ENCODE peak calls at places on chromosomes 1 and 21, in four cellular contexts. M, G, J and U are unnamed samples.

GRCh38 chr1:71660417-71660816 is 579.6 kb upstream of the ZRANB2 start:
- DNase-seq in M (no peak), G (no peak), J (no peak), U (no peak)

GRCh38 chr1:56235909-56236510 is 343.4 kb downstream of the PLPP3 start:
- DNase-seq in M (no peak), G (no peak), J (no peak), U (no peak)

GRCh38 chr1:13699510-13699909 is 478 bp upstream of the PRDM2 start:
- DNase-seq in M (no peak), G (no peak), J (peak), U (no peak)

GRCh38 chr1:215569987-215570824 is 3.1 kb downstream of the KCTD3 start:
- DNase-seq in M (no peak), G (no peak), J (no peak), U (no peak)

GRCh38 chr1:42926870-42927242 is 31.8 kb downstream of the SLC2A1 start:
- DNase-seq in M (no peak), G (no peak), J (no peak), U (no peak)

GRCh38 chr1:174039069-174039468 is 16.9 kb upstream of the RC3H1 start:
- DNase-seq in M (no peak), G (no peak), J (no peak), U (no peak)

GRCh38 chr1:205916541-205916940 is 26.7 kb downstream of the SLC26A9 start:
- DNase-seq in M (no peak), G (no peak), J (peak), U (no peak)

GRCh38 chr1:2016123-2016522 is 3.0 kb upstream of the GABRD start:
- DNase-seq in M (no peak), G (no peak), J (no peak), U (no peak)

GRCh38 chr1:233627376-233627775 is 13.5 kb downstream of the KCNK1 start:
- DNase-seq in M (no peak), G (no peak), J (no peak), U (no peak)

GRCh38 chr1:82398357-82398756 is 597.6 kb downstream of the ADGRL2 start:
- DNase-seq in M (no peak), G (no peak), J (no peak), U (no peak)

GRCh38 chr21:44709426-44710293 is 1.7 kb downstream of the TSPEAR start:
- DNase-seq in M (no peak), G (no peak), J (peak), U (no peak)

GRCh38 chr21:46054447-46054846 is 43.5 kb upstream of the COL6A2 start:
- DNase-seq in M (no peak), G (no peak), J (peak), U (no peak)

GRCh38 chr1:38475624-38476005 is 384.0 kb downstream of the RRAGC start:
- DNase-seq in M (no peak), G (no peak), J (no peak), U (no peak)

GRCh38 chr21:36429672-36430546 is 44.7 kb downstream of the CHAF1B start:
- DNase-seq in M (peak), G (peak), J (no peak), U (no peak)

GRCh38 chr21:25639167-25639921 is at the start of gene JAM2:
- DNase-seq in M (no peak), G (no peak), J (peak), U (peak)

GRCh38 chr21:41640756-41641509 is 125.9 kb downstream of the RIPK4 start:
- DNase-seq in M (no peak), G (no peak), J (no peak), U (no peak)

GRCh38 chr1:211739671-211740411 is 64.4 kb upstream of the NEK2 start:
- DNase-seq in M (no peak), G (no peak), J (no peak), U (no peak)

GRCh38 chr1:199724049-199724448 is 303.5 kb upstream of the NR5A2 start:
- DNase-seq in M (no peak), G (no peak), J (no peak), U (no peak)

DNA sequence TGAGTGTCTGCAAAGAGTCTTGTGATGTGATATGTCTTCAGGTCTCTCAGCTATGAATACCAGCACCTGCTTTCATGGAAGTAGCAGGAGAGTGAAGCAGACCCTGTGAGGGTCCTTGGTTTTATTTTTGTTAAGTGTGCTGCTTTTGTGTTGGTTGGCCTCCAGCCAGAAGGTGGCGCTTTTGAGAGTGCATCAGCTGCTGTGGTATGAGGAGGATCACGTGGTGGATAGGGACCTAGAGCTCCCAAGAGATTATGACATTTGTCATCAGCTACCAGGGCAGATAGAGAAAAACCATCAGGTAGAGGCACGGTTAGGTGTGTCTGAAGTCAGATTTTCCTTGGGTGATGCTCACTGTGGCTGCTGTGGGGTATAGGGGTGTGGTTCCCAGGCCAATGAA is 1232.1 kb downstream of the MRPL39 start:
- DNase-seq in M (no peak), G (no peak), J (peak), U (no peak)
- TF ChIP-seq JUND in M (no peak), G (no peak), J (no peak), U (no peak)

DNA sequence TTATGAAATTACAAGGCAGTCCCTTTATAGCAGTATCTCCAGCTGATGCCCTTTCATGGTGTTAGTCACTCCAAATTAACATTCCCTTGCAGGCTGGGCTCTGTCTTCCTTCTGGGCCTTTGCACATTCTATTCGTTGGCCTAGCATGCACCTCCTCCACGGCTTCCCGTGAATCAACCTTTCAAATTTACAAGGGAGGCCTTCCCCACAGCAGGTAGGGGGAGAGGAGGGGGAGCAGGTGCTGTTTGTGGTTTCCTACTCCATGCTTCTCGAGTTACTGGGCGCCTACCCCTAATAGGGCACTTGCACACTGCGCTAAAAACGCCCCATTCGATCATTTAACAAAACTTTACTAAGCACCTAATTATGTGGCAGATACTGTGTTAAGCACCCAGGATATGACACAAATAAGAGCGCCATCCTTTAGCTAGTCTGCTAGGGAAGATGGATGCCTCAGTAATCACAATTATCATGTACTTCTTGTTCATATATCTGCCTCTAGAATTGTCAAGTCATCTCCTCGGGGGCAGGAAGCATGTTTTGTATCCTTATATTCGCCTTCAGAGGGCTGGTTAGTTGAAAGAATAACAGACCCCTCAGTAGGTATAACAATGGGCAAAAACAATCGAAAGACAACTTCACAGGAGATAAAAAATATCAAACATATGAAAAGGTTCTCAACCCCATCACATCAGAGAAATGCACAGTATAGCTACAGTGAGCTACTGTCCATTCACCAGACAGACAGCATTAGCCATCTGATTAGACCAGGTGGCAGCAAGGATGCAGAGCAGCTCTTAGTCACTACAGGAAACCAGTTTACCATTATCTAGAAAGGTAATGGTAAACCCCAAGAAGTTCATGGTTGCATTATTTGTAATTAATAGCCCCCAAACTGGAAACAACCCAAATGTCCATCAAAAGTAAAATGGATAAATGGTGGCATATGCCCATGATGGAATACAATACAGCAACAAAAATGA is 1.7 kb upstream of the ADAR start:
- DNase-seq in M (no peak), G (peak), J (peak), U (no peak)
- TF ChIP-seq JUND in M (no peak), G (no peak), J (peak), U (no peak)

GRCh38 chr1:203336097-203336496 is 14.8 kb downstream of the FMOD start:
- DNase-seq in M (no peak), G (no peak), J (no peak), U (no peak)
- TF ChIP-seq JUND in M (no peak), G (no peak), J (no peak), U (no peak)

GRCh38 chr21:39515684-39516083 is 63.9 kb downstream of the SH3BGR start:
- DNase-seq in M (no peak), G (no peak), J (no peak), U (no peak)

GRCh38 chr21:39523398-39523797 is 71.6 kb downstream of the SH3BGR start:
- DNase-seq in M (no peak), G (no peak), J (no peak), U (no peak)

GRCh38 chr21:39518845-39519205 is 67.1 kb downstream of the SH3BGR start:
- DNase-seq in M (no peak), G (no peak), J (no peak), U (no peak)

GRCh38 chr21:39519835-39520234 is 68.1 kb downstream of the SH3BGR start:
- DNase-seq in M (no peak), G (no peak), J (no peak), U (no peak)

DNA sequence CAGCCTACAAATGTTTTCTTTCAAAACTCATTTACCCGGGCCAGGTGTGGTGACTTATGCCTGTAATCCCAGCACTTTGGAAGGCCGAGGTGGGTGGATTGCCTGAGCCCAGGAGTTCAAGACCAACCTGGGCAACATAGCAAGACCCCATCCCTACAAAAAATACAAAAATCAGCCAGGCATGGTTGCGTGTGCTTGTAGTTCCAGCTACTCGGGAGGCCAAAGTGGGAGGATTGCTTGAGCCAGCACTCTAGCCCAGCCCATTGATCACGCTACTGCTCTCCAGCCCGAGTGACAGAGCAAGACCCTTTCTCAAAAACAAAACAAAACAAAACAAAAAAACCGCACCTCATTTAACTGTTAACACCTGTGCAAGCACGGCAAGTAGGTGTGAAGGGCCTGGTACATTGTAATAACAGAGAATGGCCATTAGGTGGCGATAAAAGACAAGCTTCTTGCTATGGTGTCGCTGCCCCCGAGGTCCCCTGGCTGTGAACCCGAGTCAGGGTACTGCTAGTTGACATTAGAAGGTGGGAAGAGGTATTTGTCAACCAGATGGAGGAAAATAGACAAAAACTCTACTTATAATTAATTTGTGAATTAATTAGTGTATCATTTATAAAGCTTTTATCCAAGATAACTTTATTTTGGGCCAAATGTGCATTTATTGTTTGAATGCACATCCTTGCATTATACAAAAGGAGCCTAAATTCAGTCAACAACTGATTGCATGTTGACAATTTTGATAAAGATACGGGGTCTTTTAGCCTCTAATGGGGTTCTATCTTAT is 66.5 kb downstream of the SH3BGR start:
- DNase-seq in M (peak), G (peak), J (peak), U (peak)
- TF ChIP-seq JUND in M (no peak), G (no peak), J (peak), U (no peak)

GRCh38 chr21:39673736-39674135 is 61.0 kb downstream of the B3GALT5 start:
- DNase-seq in M (no peak), G (no peak), J (no peak), U (no peak)
- TF ChIP-seq JUND in M (no peak), G (no peak), J (no peak), U (no peak)

GRCh38 chr1:6105218-6105679 is 59.6 kb downstream of the KCNAB2 start:
- DNase-seq in M (no peak), G (no peak), J (no peak), U (peak)
- TF ChIP-seq JUND in M (no peak), G (no peak), J (no peak), U (no peak)

DNA sequence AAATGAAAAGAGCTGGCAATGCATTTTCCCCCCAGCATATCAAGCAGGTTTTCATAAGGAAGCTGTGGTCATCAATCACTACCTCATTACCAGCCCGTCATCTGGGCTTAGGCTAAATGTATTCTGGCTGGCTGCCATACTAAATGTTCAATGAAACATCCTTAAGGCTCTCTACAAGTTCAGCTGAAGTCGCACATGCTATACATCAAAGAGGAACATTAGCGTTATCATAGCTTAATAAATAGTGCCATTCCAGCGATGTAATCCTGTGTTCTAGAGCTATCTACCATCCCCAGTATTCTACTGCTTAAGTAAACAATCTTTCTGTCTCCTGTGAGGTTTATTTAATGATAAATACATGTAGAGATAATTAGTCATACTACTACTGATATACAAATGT is 288.8 kb downstream of the DPYD start:
- DNase-seq in M (no peak), G (no peak), J (no peak), U (no peak)
- TF ChIP-seq JUND in M (no peak), G (no peak), J (no peak), U (no peak)

GRCh38 chr1:204623365-204623893 is 62.1 kb downstream of the LRRN2 start:
- DNase-seq in M (no peak), G (peak), J (no peak), U (peak)

GRCh38 chr1:204621391-204621790 is 64.1 kb downstream of the LRRN2 start:
- DNase-seq in M (no peak), G (no peak), J (no peak), U (no peak)

GRCh38 chr1:204621996-204622395 is 63.5 kb downstream of the LRRN2 start:
- DNase-seq in M (no peak), G (no peak), J (no peak), U (no peak)

GRCh38 chr1:204624631-204625216 is 60.8 kb downstream of the LRRN2 start:
- DNase-seq in M (no peak), G (no peak), J (no peak), U (no peak)

GRCh38 chr1:204623894-204624361 is 61.6 kb downstream of the LRRN2 start:
- DNase-seq in M (no peak), G (peak), J (no peak), U (peak)
- TF ChIP-seq JUND in M (no peak), G (no peak), J (no peak), U (no peak)